ENCODE peak calls at places on chromosome X, in seven cellular contexts. One of them, this sample, is unnamed.

GRCh38 chrX:129876734-129877395 is 29.1 kb upstream of the UTP14A start:
- DNase-seq in amygdala: no peak
- DNase-seq in GM23248: peak; percentile 55
- DNase-seq in activated CD4-positive, alpha-beta T cell treated with anti-CD3 and anti-CD28 coated beads, Interleukin-2, amount 10 ng/mL, durations not matched to agents 7 days and 5 days: no peak
- DNase-seq in islet precursor cell: peak; percentile 54
- DNase-seq in Daoy: peak; percentile 20
- DNase-seq in stimulated activated CD4-positive, alpha-beta T cell treated with anti-CD3 and anti-CD28 coated beads, TNF-alpha, amount 100 ng/mL, for 1 hour: no peak
- DNase-seq in this sample: peak; percentile 44

GRCh38 chrX:17859609-17860178 is 1.4 kb downstream of the RAI2 start:
- DNase-seq in amygdala: no peak
- DNase-seq in GM23248: no peak
- DNase-seq in activated CD4-positive, alpha-beta T cell treated with anti-CD3 and anti-CD28 coated beads, Interleukin-2, amount 10 ng/mL, durations not matched to agents 7 days and 5 days: no peak
- DNase-seq in islet precursor cell: no peak
- DNase-seq in Daoy: no peak
- DNase-seq in stimulated activated CD4-positive, alpha-beta T cell treated with anti-CD3 and anti-CD28 coated beads, TNF-alpha, amount 100 ng/mL, for 1 hour: no peak
- DNase-seq in this sample: no peak

GRCh38 chrX:13357925-13358324 is 38.1 kb upstream of the ATXN3L start:
- DNase-seq in amygdala: no peak
- DNase-seq in GM23248: no peak
- DNase-seq in activated CD4-positive, alpha-beta T cell treated with anti-CD3 and anti-CD28 coated beads, Interleukin-2, amount 10 ng/mL, durations not matched to agents 7 days and 5 days: no peak
- DNase-seq in islet precursor cell: peak; percentile 90
- DNase-seq in Daoy: no peak
- DNase-seq in stimulated activated CD4-positive, alpha-beta T cell treated with anti-CD3 and anti-CD28 coated beads, TNF-alpha, amount 100 ng/mL, for 1 hour: no peak
- DNase-seq in this sample: no peak

GRCh38 chrX:34875204-34875603 is 67.4 kb upstream of the FAM47B start:
- DNase-seq in amygdala: no peak
- DNase-seq in GM23248: peak; percentile 61
- DNase-seq in activated CD4-positive, alpha-beta T cell treated with anti-CD3 and anti-CD28 coated beads, Interleukin-2, amount 10 ng/mL, durations not matched to agents 7 days and 5 days: no peak
- DNase-seq in islet precursor cell: no peak
- DNase-seq in Daoy: no peak
- DNase-seq in stimulated activated CD4-positive, alpha-beta T cell treated with anti-CD3 and anti-CD28 coated beads, TNF-alpha, amount 100 ng/mL, for 1 hour: no peak
- DNase-seq in this sample: no peak

GRCh38 chrX:66176134-66176533 is 12.1 kb downstream of the HEPH start:
- DNase-seq in amygdala: no peak
- DNase-seq in GM23248: peak; percentile 23
- DNase-seq in activated CD4-positive, alpha-beta T cell treated with anti-CD3 and anti-CD28 coated beads, Interleukin-2, amount 10 ng/mL, durations not matched to agents 7 days and 5 days: no peak
- DNase-seq in islet precursor cell: no peak
- DNase-seq in Daoy: no peak
- DNase-seq in stimulated activated CD4-positive, alpha-beta T cell treated with anti-CD3 and anti-CD28 coated beads, TNF-alpha, amount 100 ng/mL, for 1 hour: no peak
- DNase-seq in this sample: no peak

GRCh38 chrX:38400401-38400910 is 48.1 kb downstream of the OTC start:
- DNase-seq in amygdala: no peak
- DNase-seq in GM23248: no peak
- DNase-seq in activated CD4-positive, alpha-beta T cell treated with anti-CD3 and anti-CD28 coated beads, Interleukin-2, amount 10 ng/mL, durations not matched to agents 7 days and 5 days: no peak
- DNase-seq in islet precursor cell: no peak
- DNase-seq in Daoy: no peak
- DNase-seq in stimulated activated CD4-positive, alpha-beta T cell treated with anti-CD3 and anti-CD28 coated beads, TNF-alpha, amount 100 ng/mL, for 1 hour: no peak
- DNase-seq in this sample: no peak

GRCh38 chrX:49761481-49761880 is 65.7 kb upstream of the PAGE1 start:
- DNase-seq in amygdala: no peak
- DNase-seq in GM23248: peak; percentile 34
- DNase-seq in activated CD4-positive, alpha-beta T cell treated with anti-CD3 and anti-CD28 coated beads, Interleukin-2, amount 10 ng/mL, durations not matched to agents 7 days and 5 days: peak; percentile 7
- DNase-seq in islet precursor cell: no peak
- DNase-seq in Daoy: peak; percentile 2
- DNase-seq in stimulated activated CD4-positive, alpha-beta T cell treated with anti-CD3 and anti-CD28 coated beads, TNF-alpha, amount 100 ng/mL, for 1 hour: no peak
- DNase-seq in this sample: peak; percentile 15

GRCh38 chrX:40272141-40272540 is 174.4 kb upstream of the BCOR start:
- DNase-seq in amygdala: no peak
- DNase-seq in GM23248: peak; percentile 8
- DNase-seq in activated CD4-positive, alpha-beta T cell treated with anti-CD3 and anti-CD28 coated beads, Interleukin-2, amount 10 ng/mL, durations not matched to agents 7 days and 5 days: no peak
- DNase-seq in islet precursor cell: no peak
- DNase-seq in Daoy: peak; percentile 10
- DNase-seq in stimulated activated CD4-positive, alpha-beta T cell treated with anti-CD3 and anti-CD28 coated beads, TNF-alpha, amount 100 ng/mL, for 1 hour: no peak
- DNase-seq in this sample: no peak

GRCh38 chrX:2703991-2704369 is 12.9 kb downstream of the CD99 start:
- DNase-seq in amygdala: no peak
- DNase-seq in GM23248: peak; percentile 73
- DNase-seq in activated CD4-positive, alpha-beta T cell treated with anti-CD3 and anti-CD28 coated beads, Interleukin-2, amount 10 ng/mL, durations not matched to agents 7 days and 5 days: no peak
- DNase-seq in islet precursor cell: no peak
- DNase-seq in Daoy: peak; percentile 29
- DNase-seq in stimulated activated CD4-positive, alpha-beta T cell treated with anti-CD3 and anti-CD28 coated beads, TNF-alpha, amount 100 ng/mL, for 1 hour: no peak
- DNase-seq in this sample: peak; percentile 79

GRCh38 chrX:40922307-40922706 is 162.9 kb upstream of the USP9X start:
- DNase-seq in amygdala: no peak
- DNase-seq in GM23248: peak; percentile 57
- DNase-seq in activated CD4-positive, alpha-beta T cell treated with anti-CD3 and anti-CD28 coated beads, Interleukin-2, amount 10 ng/mL, durations not matched to agents 7 days and 5 days: no peak
- DNase-seq in islet precursor cell: peak; percentile 92
- DNase-seq in Daoy: peak; percentile 51
- DNase-seq in stimulated activated CD4-positive, alpha-beta T cell treated with anti-CD3 and anti-CD28 coated beads, TNF-alpha, amount 100 ng/mL, for 1 hour: no peak
- DNase-seq in this sample: peak; percentile 80

GRCh38 chrX:110338850-110339373 is 19.7 kb upstream of the RTL9 start:
- DNase-seq in amygdala: no peak
- DNase-seq in GM23248: no peak
- DNase-seq in activated CD4-positive, alpha-beta T cell treated with anti-CD3 and anti-CD28 coated beads, Interleukin-2, amount 10 ng/mL, durations not matched to agents 7 days and 5 days: no peak
- DNase-seq in islet precursor cell: no peak
- DNase-seq in Daoy: no peak
- DNase-seq in stimulated activated CD4-positive, alpha-beta T cell treated with anti-CD3 and anti-CD28 coated beads, TNF-alpha, amount 100 ng/mL, for 1 hour: no peak
- DNase-seq in this sample: no peak

GRCh38 chrX:49071877-49072711 is 1.7 kb downstream of the PRAF2 start:
- DNase-seq in amygdala: peak; percentile 51
- DNase-seq in GM23248: peak; percentile 48
- DNase-seq in activated CD4-positive, alpha-beta T cell treated with anti-CD3 and anti-CD28 coated beads, Interleukin-2, amount 10 ng/mL, durations not matched to agents 7 days and 5 days: no peak
- DNase-seq in islet precursor cell: peak; percentile 83
- DNase-seq in Daoy: no peak
- DNase-seq in stimulated activated CD4-positive, alpha-beta T cell treated with anti-CD3 and anti-CD28 coated beads, TNF-alpha, amount 100 ng/mL, for 1 hour: no peak
- DNase-seq in this sample: no peak

GRCh38 chrX:13340182-13340791 is 20.4 kb upstream of the ATXN3L start:
- DNase-seq in amygdala: no peak
- DNase-seq in GM23248: peak; percentile 57
- DNase-seq in activated CD4-positive, alpha-beta T cell treated with anti-CD3 and anti-CD28 coated beads, Interleukin-2, amount 10 ng/mL, durations not matched to agents 7 days and 5 days: no peak
- DNase-seq in islet precursor cell: peak; percentile 72
- DNase-seq in Daoy: no peak
- DNase-seq in stimulated activated CD4-positive, alpha-beta T cell treated with anti-CD3 and anti-CD28 coated beads, TNF-alpha, amount 100 ng/mL, for 1 hour: no peak
- DNase-seq in this sample: no peak

GRCh38 chrX:107360788-107361360 is 88.6 kb upstream of the FRMPD3 start:
- DNase-seq in amygdala: no peak
- DNase-seq in GM23248: no peak
- DNase-seq in activated CD4-positive, alpha-beta T cell treated with anti-CD3 and anti-CD28 coated beads, Interleukin-2, amount 10 ng/mL, durations not matched to agents 7 days and 5 days: no peak
- DNase-seq in islet precursor cell: no peak
- DNase-seq in Daoy: no peak
- DNase-seq in stimulated activated CD4-positive, alpha-beta T cell treated with anti-CD3 and anti-CD28 coated beads, TNF-alpha, amount 100 ng/mL, for 1 hour: no peak
- DNase-seq in this sample: no peak

GRCh38 chrX:101411984-101412383 is 4.0 kb downstream of the HNRNPH2 start:
- DNase-seq in amygdala: no peak
- DNase-seq in GM23248: no peak
- DNase-seq in activated CD4-positive, alpha-beta T cell treated with anti-CD3 and anti-CD28 coated beads, Interleukin-2, amount 10 ng/mL, durations not matched to agents 7 days and 5 days: no peak
- DNase-seq in islet precursor cell: peak; percentile 14
- DNase-seq in Daoy: no peak
- DNase-seq in stimulated activated CD4-positive, alpha-beta T cell treated with anti-CD3 and anti-CD28 coated beads, TNF-alpha, amount 100 ng/mL, for 1 hour: no peak
- DNase-seq in this sample: no peak

This sample was measured in dermis microvascular lymphatic vessel endothelial cell.